ENCODE peak calls at places on chromosomes 13 and 19, in six cellular contexts. D is heart left ventricle, Y is IMR-90, I is right lobe of liver, F is heart right ventricle, M is PC-9. T is an unnamed sample.

GRCh38 chr13:99542788-99543406 is 41.6 kb downstream of the TM9SF2 start:
- DNase-seq in F (no peak), I (no peak), Y (no peak), D (no peak), M (no peak), T (no peak)

GRCh38 chr13:26460652-26461051 is 96.8 kb upstream of the WASF3 start:
- DNase-seq in Y (peak; percentile 84), I (no peak), F (peak; percentile 79), M (no peak), D (peak; percentile 94), T (peak; percentile 81)

GRCh38 chr13:40982772-40983171 is 36.3 kb downstream of the ELF1 start:
- DNase-seq in F (no peak), D (peak; percentile 36), Y (peak; percentile 52), M (no peak), I (no peak), T (no peak)

GRCh38 chr13:93715866-93716265 is 489.3 kb downstream of the GPC6 start:
- DNase-seq in F (no peak), M (no peak), Y (peak; percentile 59), D (no peak), I (no peak), T (no peak)

GRCh38 chr13:100357764-100358163 is 230.8 kb downstream of the GGACT start:
- DNase-seq in F (no peak), I (no peak), D (no peak), Y (no peak), M (no peak), T (no peak)

GRCh38 chr13:80718970-80719369 is 378.0 kb upstream of the SPRY2 start:
- DNase-seq in Y (no peak), I (no peak), F (no peak), D (no peak), M (no peak), T (no peak)

GRCh38 chr19:51179297-51179696 is 37.2 kb downstream of the SIGLEC7 start:
- DNase-seq in I (no peak), Y (no peak), M (no peak), D (no peak), F (no peak), T (no peak)

GRCh38 chr19:56309511-56310185 is 5.0 kb downstream of the ZSCAN5A start:
- DNase-seq in Y (peak; percentile 4), M (no peak), I (peak; percentile 47), F (peak; percentile 54), D (peak; percentile 54), T (peak; percentile 24)

GRCh38 chr13:111846396-111847174 is 220.4 kb upstream of the SOX1 start:
- DNase-seq in D (no peak), M (no peak), Y (no peak), I (no peak), F (no peak), T (no peak)

GRCh38 chr19:19463348-19464117 is 51.8 kb downstream of the TSSK6 start:
- DNase-seq in F (no peak), D (peak; percentile 43), M (no peak), Y (peak; percentile 86), I (no peak), T (peak; percentile 76)

GRCh38 chr13:79874396-79875360 is 393.7 kb downstream of the NDFIP2 start:
- DNase-seq in I (no peak), M (no peak), F (no peak), Y (peak; percentile 48), D (no peak), T (no peak)

GRCh38 chr13:95698047-95698749 is 21.3 kb downstream of the DNAJC3 start:
- DNase-seq in Y (peak; percentile 17), D (peak; percentile 36), M (no peak), F (no peak), I (no peak), T (no peak)

GRCh38 chr13:45564108-45564507 is 51.4 kb downstream of the ERICH6B start:
- DNase-seq in Y (peak; percentile 81), D (no peak), F (no peak), M (no peak), I (no peak), T (no peak)

GRCh38 chr13:78608705-78609463 is 5.5 kb upstream of the POU4F1 start:
- DNase-seq in Y (no peak), I (peak; percentile 34), D (no peak), F (no peak), M (no peak), T (no peak)

GRCh38 chr13:46329624-46330023 is 57.4 kb downstream of the RUBCNL start:
- DNase-seq in D (no peak), Y (no peak), M (no peak), I (no peak), F (no peak), T (no peak)

GRCh38 chr13:77028202-77028601 is 1.2 kb upstream of the FBXL3 start:
- DNase-seq in M (no peak), I (no peak), D (peak; percentile 57), F (no peak), Y (no peak), T (no peak)

GRCh38 chr13:48976677-48977625 is 1.2 kb downstream of the FNDC3A start:
- DNase-seq in I (no peak), F (no peak), M (peak; percentile 73), Y (no peak), D (no peak), T (no peak)

GRCh38 chr19:13260883-13261653 is 110.9 kb downstream of the IER2 start:
- DNase-seq in Y (peak; percentile 93), F (no peak), D (no peak), I (no peak), M (peak; percentile 98), T (no peak)

GRCh38 chr13:50762969-50763568 is 80.4 kb downstream of the DLEU7 start:
- DNase-seq in I (no peak), D (no peak), M (no peak), F (no peak), Y (no peak), T (no peak)

GRCh38 chr13:30837227-30838159 is 68.6 kb upstream of the MEDAG start:
- DNase-seq in I (no peak), Y (no peak), D (no peak), F (no peak), M (no peak), T (no peak)

GRCh38 chr19:5050905-5051304 is 82.0 kb downstream of the KDM4B start:
- DNase-seq in I (no peak), M (no peak), D (no peak), F (no peak), Y (no peak), T (no peak)

GRCh38 chr13:61414686-61415664 is 674 bp downstream of the PCDH20 start:
- DNase-seq in I (peak; percentile 75), F (peak; percentile 22), Y (no peak), D (peak; percentile 56), M (peak; percentile 49), T (peak; percentile 40)

GRCh38 chr13:114080739-114081561 is 51.5 kb downstream of the RASA3 start:
- DNase-seq in F (no peak), M (no peak), D (no peak), I (no peak), Y (no peak), T (no peak)

GRCh38 chr13:75279834-75280369 is 202.1 kb downstream of the TBC1D4 start:
- DNase-seq in M (no peak), Y (no peak), F (no peak), D (no peak), I (no peak), T (no peak)

GRCh38 chr13:35474551-35474950 is 1.9 kb downstream of the MAB21L1 start:
- DNase-seq in D (no peak), M (no peak), Y (no peak), F (no peak), I (no peak), T (no peak)

GRCh38 chr13:64993514-64994164 is 2236.5 kb downstream of the PCDH9 start:
- DNase-seq in Y (no peak), D (no peak), M (no peak), F (no peak), I (no peak), T (no peak)

GRCh38 chr13:30308548-30308947 is 1.2 kb upstream of the KATNAL1 start:
- DNase-seq in Y (peak; percentile 41), F (no peak), M (no peak), I (no peak), D (no peak), T (no peak)

GRCh38 chr13:79445968-79446645 is 34.8 kb upstream of the NDFIP2 start:
- DNase-seq in F (no peak), D (no peak), Y (no peak), I (no peak), M (no peak), T (no peak)

GRCh38 chr19:23062921-23063320 is 53.9 kb upstream of the ZNF730 start:
- DNase-seq in D (no peak), M (peak; percentile 28), Y (no peak), I (no peak), F (no peak), T (no peak)

GRCh38 chr19:2787115-2787514 is 1.8 kb downstream of the THOP1 start:
- DNase-seq in D (no peak), F (no peak), M (no peak), I (no peak), Y (no peak), T (no peak)
- H3K4me3 ChIP-seq in D (no peak overlapping the region), F (no peak overlapping the region), M (no peak overlapping the region), I (no peak overlapping the region), Y (no peak overlapping the region), T (no peak overlapping the region)

GRCh38 chr19:15810335-15810734 is 5.1 kb downstream of the OR10H1 start:
- DNase-seq in D (no peak), I (no peak), Y (no peak), F (no peak), M (peak; percentile 63), T (no peak)
- TF ChIP-seq CTCF in D (peak; percentile 31), I (peak; percentile 44), Y (no peak), F (peak; percentile 54), M (peak; percentile 63), T (no peak)

DNA sequence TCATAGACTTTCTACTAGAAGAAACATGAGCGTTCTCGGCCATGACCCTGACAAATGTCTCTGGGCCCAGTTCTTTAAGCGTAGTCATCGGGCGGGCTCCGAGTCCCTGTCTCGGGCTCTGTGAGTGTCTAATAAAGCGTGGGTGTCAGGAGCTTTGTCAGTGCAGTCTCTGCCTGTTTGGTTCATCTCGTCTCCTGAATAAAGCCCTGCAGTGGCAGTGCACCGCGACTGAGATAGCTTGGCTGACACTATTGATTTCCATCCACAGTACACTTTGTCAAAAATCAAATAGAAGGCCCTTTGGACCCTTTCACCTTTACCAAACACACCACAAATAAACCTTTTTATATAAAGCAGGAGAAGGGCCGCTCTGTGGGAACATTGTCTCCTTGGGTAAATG is 368.1 kb upstream of the TSHZ3 start:
- DNase-seq in Y (no peak), I (no peak), D (no peak), F (no peak), M (no peak), T (no peak)
- H3K4me1 ChIP-seq in Y (no peaks in the 10 kb centered on the region), I (no peaks in the 10 kb centered on the region), D (no peaks in the 10 kb centered on the region), F (no peaks in the 10 kb centered on the region), M (no peaks in the 10 kb centered on the region), T (no peaks in the 10 kb centered on the region)

GRCh38 chr19:35740423-35741215 is 1.6 kb downstream of the IGFLR1 start:
- DNase-seq in F (peak; percentile 98), D (peak; percentile 99), Y (peak; percentile 93), I (peak; percentile 99), M (peak; percentile 86), T (peak; percentile 99)

GRCh38 chr19:35740108-35740422 is 2.2 kb downstream of the IGFLR1 start:
- DNase-seq in Y (no peak), D (no peak), M (no peak), I (no peak), F (no peak), T (no peak)

GRCh38 chr19:35739275-35740107 is 2.8 kb downstream of the IGFLR1 start:
- DNase-seq in Y (no peak), I (no peak), F (no peak), M (no peak), D (no peak), T (no peak)

GRCh38 chr19:35742121-35742724 is at the start of gene IGFLR1:
- DNase-seq in F (no peak), M (no peak), Y (no peak), I (no peak), D (peak; percentile 56), T (no peak)

GRCh38 chr19:35741216-35741541 is 1.1 kb downstream of the IGFLR1 start:
- DNase-seq in I (no peak), M (no peak), F (no peak), Y (no peak), D (no peak), T (no peak)
- H3K4me3 ChIP-seq in I (peak overlapping the region; percentile 66), M (peak overlapping the region; percentile 86), F (peak overlapping the region; percentile 68), Y (peak overlapping the region; percentile 61), D (peak overlapping the region; percentile 71), T (peak overlapping the region; percentile 71)